ENCODE peak calls at places on chromosomes 4 and X, in six cellular contexts. R is neuronal stem cell, O is IMR-90, J is trophoblast cell, E is H1, F is mesendoderm. S is an unnamed sample.

GRCh38 chr4:110742148-110742547 is 119.3 kb upstream of the PITX2 start:
- DNase-seq in E (no peak), J (no peak), R (no peak), F (no peak), O (peak; percentile 28), S (peak; percentile 34)

GRCh38 chr4:153611679-153612078 is 72.4 kb upstream of the TLR2 start:
- DNase-seq in R (no peak), F (no peak), E (no peak), J (no peak), O (peak; percentile 68), S (peak; percentile 44)

GRCh38 chr4:98786866-98787265 is 128.5 kb upstream of the TSPAN5 start:
- DNase-seq in F (no peak), O (peak; percentile 9), R (no peak), E (no peak), J (no peak), S (peak; percentile 8)

GRCh38 chr4:154984616-154985015 is 203.5 kb downstream of the RBM46 start:
- DNase-seq in E (no peak), J (no peak), O (no peak), R (no peak), F (no peak), S (no peak)

GRCh38 chr4:41859106-41859505 is 76.1 kb upstream of the TMEM33 start:
- DNase-seq in E (no peak), R (no peak), F (no peak), O (no peak), J (no peak), S (no peak)

GRCh38 chr4:99645036-99645435 is 12.6 kb downstream of the C4orf54 start:
- DNase-seq in R (peak; percentile 32), E (no peak), F (peak; percentile 57), O (no peak), J (no peak), S (no peak)

GRCh38 chr4:24924309-24924781 is 11.5 kb upstream of the CCDC149 start:
- DNase-seq in R (no peak), F (no peak), J (peak; percentile 46), O (peak; percentile 97), E (no peak), S (peak; percentile 78)

GRCh38 chr4:85565761-85566480 is 91.0 kb downstream of the ARHGAP24 start:
- DNase-seq in E (no peak), O (no peak), F (no peak), R (no peak), J (no peak), S (peak; percentile 43)

GRCh38 chr4:120853101-120853940 is 69.2 kb downstream of the PRDM5 start:
- DNase-seq in J (no peak), R (no peak), F (no peak), O (peak; percentile 67), E (no peak), S (no peak)

GRCh38 chrX:106246511-106246910 is 78.4 kb downstream of the PWWP3B start:
- DNase-seq in J (no peak), O (no peak), E (no peak), R (no peak), F (no peak), S (peak; percentile 2)

GRCh38 chrX:97860206-97860605 is 976.5 kb downstream of the RPA4 start:
- DNase-seq in O (peak; percentile 73), F (no peak), R (peak; percentile 0), E (no peak), J (no peak), S (peak; percentile 54)

GRCh38 chr4:170089274-170089742 is 448 bp downstream of the AADAT start:
- DNase-seq in O (peak; percentile 39), F (peak; percentile 72), E (no peak), R (peak; percentile 29), J (no peak), S (peak; percentile 60)

GRCh38 chrX:8867454-8867853 is 66.3 kb upstream of the FAM9A start:
- DNase-seq in J (no peak), R (no peak), E (no peak), O (peak; percentile 10), F (peak; percentile 70), S (peak; percentile 36)

GRCh38 chr4:77358315-77358928 is 201.4 kb downstream of the CCNG2 start:
- DNase-seq in O (peak; percentile 40), F (peak; percentile 42), R (peak; percentile 40), E (no peak), J (peak; percentile 4), S (peak; percentile 44)

GRCh38 chrX:15465347-15465746 is 27.8 kb downstream of the PIR start:
- DNase-seq in J (no peak), E (no peak), F (no peak), R (no peak), O (peak; percentile 39), S (no peak)

GRCh38 chr4:185656467-185656890 is 121.2 kb upstream of the PDLIM3 start:
- DNase-seq in J (no peak), R (peak; percentile 4), O (peak; percentile 18), E (peak; percentile 59), F (peak; percentile 32), S (peak; percentile 3)

GRCh38 chr4:14985843-14986242 is 16.4 kb upstream of the CPEB2 start:
- DNase-seq in O (no peak), J (no peak), F (no peak), E (no peak), R (no peak), S (no peak)

GRCh38 chr4:19774690-19775256 is 476.9 kb upstream of the SLIT2 start:
- DNase-seq in F (no peak), E (no peak), R (no peak), O (peak; percentile 44), J (no peak), S (peak; percentile 30)

GRCh38 chr4:16205298-16206164 is 20.7 kb downstream of the TAPT1 start:
- DNase-seq in F (peak; percentile 60), O (no peak), J (no peak), E (no peak), R (no peak), S (peak; percentile 34)

GRCh38 chr4:180059216-180059881 is 2183.9 kb upstream of the TENM3 start:
- DNase-seq in F (peak; percentile 59), O (no peak), E (peak; percentile 56), J (no peak), R (peak; percentile 52), S (peak; percentile 18)

GRCh38 chr4:27360651-27361347 is 500.2 kb downstream of the STIM2 start:
- DNase-seq in J (no peak), F (peak; percentile 75), R (peak; percentile 60), E (no peak), O (peak; percentile 4), S (peak; percentile 68)

GRCh38 chr4:173415885-173416658 is 17.2 kb upstream of the SCRG1 start:
- DNase-seq in E (no peak), F (no peak), J (peak; percentile 32), R (no peak), O (no peak), S (no peak)

GRCh38 chrX:41692162-41692749 is 3.5 kb downstream of the GPR34 start:
- DNase-seq in R (no peak), F (no peak), J (no peak), O (peak; percentile 11), E (no peak), S (no peak)

GRCh38 chrX:22999696-23000223 is at the start of gene DDX53:
- DNase-seq in F (no peak), J (no peak), O (no peak), R (no peak), E (no peak), S (no peak)

GRCh38 chrX:149461746-149462145 is 43.4 kb downstream of the IDS start:
- DNase-seq in O (no peak), J (no peak), R (no peak), F (no peak), E (no peak), S (no peak)

GRCh38 chr4:145298885-145299284 is 118.5 kb upstream of the OTUD4 start:
- DNase-seq in O (no peak), R (no peak), J (no peak), F (no peak), E (no peak), S (no peak)

GRCh38 chrX:72392816-72393800 is 87.4 kb upstream of the CITED1 start:
- DNase-seq in E (no peak), J (no peak), O (no peak), F (no peak), R (no peak), S (no peak)

GRCh38 chr4:56619160-56619559 is 61.9 kb downstream of the HOPX start:
- DNase-seq in J (no peak), F (no peak), O (peak; percentile 58), E (no peak), R (no peak), S (peak; percentile 64)

GRCh38 chr4:83552085-83552484 is 16.2 kb downstream of the GPAT3 start:
- DNase-seq in F (peak; percentile 15), O (no peak), R (no peak), J (no peak), E (no peak), S (peak; percentile 66)

GRCh38 chr4:70515342-70516245 is 2.8 kb upstream of the AMTN start:
- DNase-seq in F (no peak), R (no peak), J (no peak), E (no peak), O (no peak), S (no peak)

GRCh38 chr4:128517096-128517738 is 229.6 kb upstream of the PGRMC2 start:
- DNase-seq in R (no peak), F (no peak), J (no peak), E (no peak), O (peak; percentile 61), S (peak; percentile 49)

GRCh38 chrX:3532571-3532970 is 180.9 kb downstream of the PRKX start:
- DNase-seq in R (no peak), F (peak; percentile 17), J (no peak), O (no peak), E (no peak), S (no peak)

GRCh38 chr4:8427761-8428287 is 12.7 kb downstream of the ACOX3 start:
- DNase-seq in E (no peak), R (no peak), J (peak; percentile 49), O (peak; percentile 33), F (peak; percentile 58), S (peak; percentile 46)

GRCh38 chr4:6574747-6575502 is at the start of gene MAN2B2:
- DNase-seq in R (peak; percentile 69), J (peak; percentile 73), E (peak; percentile 95), O (peak; percentile 63), F (peak; percentile 88), S (peak; percentile 77)
- H3K18ac ChIP-seq in R (peak within 1 kb of the TSS; percentile 95), J (peak within 1 kb of the TSS; percentile 92), E (peak within 1 kb of the TSS; percentile 95), O (peak within 1 kb of the TSS; percentile 61), F (no peak within 1 kb of the TSS), S (peak within 1 kb of the TSS; percentile 88)

GRCh38 chrX:152819271-152819670 is 11.3 kb downstream of the CETN2 start:
- DNase-seq in F (no peak), J (no peak), O (peak; percentile 31), E (no peak), R (no peak), S (no peak)
- H3K27ac ChIP-seq in F (no peak overlapping the region), J (no peak overlapping the region), O (no peak overlapping the region), E (no peak overlapping the region), R (no peak overlapping the region), S (no peak overlapping the region)

DNA sequence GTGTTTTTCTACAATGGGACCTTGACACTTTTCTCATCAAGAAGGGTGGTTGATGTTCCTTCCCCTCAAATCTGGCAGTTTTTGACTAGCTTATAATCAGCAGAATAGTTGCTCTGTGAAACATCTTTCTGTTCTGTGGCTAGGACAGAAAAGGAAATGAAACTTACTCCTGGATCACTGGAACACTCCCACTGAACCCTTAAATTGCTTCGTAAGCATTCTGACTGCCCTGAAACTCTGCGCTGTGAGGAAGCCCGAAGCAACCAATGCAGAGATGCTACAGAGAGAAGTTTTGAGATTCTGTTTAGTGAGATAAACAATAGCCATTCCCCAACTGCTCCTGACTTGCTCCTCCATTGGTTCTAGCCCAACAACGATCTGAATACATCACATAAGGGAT is 602.2 kb downstream of the CENPC start:
- DNase-seq in R (no peak), O (no peak), J (no peak), E (no peak), F (no peak), S (no peak)
- H3K4me3 ChIP-seq in R (no peak overlapping the region), O (no peak overlapping the region), J (no peak overlapping the region), E (no peak overlapping the region), F (no peak overlapping the region), S (no peak overlapping the region)

GRCh38 chrX:136496768-136497555 is 430 bp upstream of the HTATSF1 start:
- DNase-seq in R (peak; percentile 69), F (peak; percentile 89), E (peak; percentile 72), O (peak; percentile 79), J (peak; percentile 65), S (peak; percentile 90)
- H3K18ac ChIP-seq in R (peak overlapping the region; percentile 85), F (peak overlapping the region; percentile 96), E (no peak overlapping the region), O (peak overlapping the region; percentile 6), J (peak overlapping the region; percentile 97), S (peak overlapping the region; percentile 73)

S was measured in mesenchymal stem cell.